ENCODE peak calls at places on chromosomes 16 and 17, in six cellular contexts. N is cardiac muscle cell, K is hepatocyte, U is ovary, X is lower lobe of right lung, V is psoas muscle. C is an unnamed sample.

GRCh38 chr16:57371494-57372371 is 557 bp upstream of the CX3CL1 start:
- DNase-seq in K (no peak), V (no peak), X (peak; percentile 30), N (no peak), U (no peak), C (no peak)

GRCh38 chr16:89711601-89712475 is 8.9 kb downstream of the VPS9D1 start:
- DNase-seq in N (peak; percentile 71), K (peak; percentile 70), V (no peak), X (peak; percentile 65), U (peak; percentile 35), C (no peak)

GRCh38 chr17:82449136-82449882 is 1.2 kb downstream of the CYBC1 start:
- DNase-seq in K (no peak), U (no peak), V (no peak), X (no peak), N (no peak), C (no peak)

GRCh38 chr16:69083306-69083941 is 22.0 kb upstream of the HAS3 start:
- DNase-seq in N (no peak), X (peak; percentile 58), U (no peak), V (no peak), K (no peak), C (no peak)

GRCh38 chr16:85401917-85402766 is 211.0 kb upstream of the GSE1 start:
- DNase-seq in N (no peak), U (no peak), V (no peak), K (no peak), X (peak; percentile 32), C (no peak)

GRCh38 chr17:3879181-3879580 is 13.7 kb downstream of the CAMKK1 start:
- DNase-seq in U (no peak), K (peak; percentile 70), N (peak; percentile 52), X (no peak), V (peak; percentile 53), C (no peak)

GRCh38 chr17:83106913-83107655 is 27.7 kb downstream of the METRNL start:
- DNase-seq in N (no peak), K (no peak), X (no peak), V (peak; percentile 73), U (no peak), C (peak; percentile 88)

GRCh38 chr16:73504591-73504990 is 456.7 kb upstream of the ZFHX3 start:
- DNase-seq in X (no peak), K (no peak), V (no peak), U (no peak), N (no peak), C (no peak)

GRCh38 chr17:33140413-33141099 is 148.9 kb downstream of the SPACA3 start:
- DNase-seq in N (no peak), K (no peak), X (no peak), U (no peak), V (no peak), C (no peak)

GRCh38 chr16:1194665-1195392 is 30.2 kb downstream of the TPSG1 start:
- DNase-seq in X (no peak), K (no peak), U (no peak), V (no peak), N (peak; percentile 45), C (no peak)

GRCh38 chr17:28999216-28999615 is 6.6 kb downstream of the SEZ6 start:
- DNase-seq in U (no peak), N (no peak), K (no peak), X (no peak), V (no peak), C (no peak)

GRCh38 chr16:27406729-27407128 is 4.8 kb downstream of the IL21R start:
- DNase-seq in X (no peak), K (no peak), N (no peak), U (no peak), V (no peak), C (no peak)

GRCh38 chr16:81261049-81261648 is 22.7 kb downstream of the BCO1 start:
- DNase-seq in K (no peak), N (no peak), U (no peak), V (no peak), X (no peak), C (no peak)

GRCh38 chr16:56872863-56873391 is 7.9 kb downstream of the SLC12A3 start:
- DNase-seq in V (no peak), X (no peak), N (no peak), U (no peak), K (no peak), C (no peak)

GRCh38 chr17:51078009-51078592 is 42.6 kb downstream of the SPAG9 start:
- DNase-seq in V (no peak), N (no peak), K (no peak), U (no peak), X (peak; percentile 58), C (no peak)

GRCh38 chr16:57579361-57579665 is 36.9 kb downstream of the ADGRG5 start:
- DNase-seq in K (no peak), X (no peak), N (no peak), U (no peak), V (no peak), C (peak; percentile 13)

GRCh38 chr17:62064791-62065563 is at the start of gene MED13:
- DNase-seq in N (peak; percentile 78), V (peak; percentile 72), U (peak; percentile 60), X (peak; percentile 78), K (peak; percentile 81), C (peak; percentile 65)

GRCh38 chr16:69859105-69859969 is 91.8 kb upstream of the CLEC18A start:
- DNase-seq in K (peak; percentile 68), X (no peak), U (no peak), N (peak; percentile 47), V (no peak), C (no peak)

GRCh38 chr16:8919089-8919933 is 37.2 kb downstream of the LITAFD start:
- DNase-seq in K (no peak), X (no peak), V (no peak), U (no peak), N (no peak), C (no peak)

GRCh38 chr16:11966173-11966572 is 1.2 kb downstream of the TNFRSF17 start:
- DNase-seq in V (no peak), X (no peak), N (no peak), K (no peak), U (no peak), C (no peak)

DNA sequence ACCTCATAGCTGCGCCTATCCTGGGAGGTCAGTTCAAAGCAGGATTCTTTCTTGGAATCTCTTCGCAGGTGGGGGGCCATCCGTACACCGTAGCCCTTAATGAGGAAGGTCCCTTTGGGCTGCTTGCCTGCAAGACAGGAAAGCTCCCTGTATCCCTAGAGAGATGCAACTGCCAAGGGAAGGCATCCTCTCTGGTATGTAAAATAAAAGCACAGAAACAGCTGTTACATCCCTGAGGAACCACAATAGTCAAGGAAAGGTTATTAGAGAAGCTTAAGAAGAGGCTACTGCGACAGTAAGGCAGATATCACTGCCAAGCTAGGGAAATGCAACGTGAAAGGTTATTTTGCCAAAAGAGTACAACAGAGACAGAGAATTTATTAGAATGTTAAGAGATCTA is 77.2 kb downstream of the SNX11 start:
- DNase-seq in U (no peak), V (no peak), N (no peak), K (no peak), X (no peak), C (no peak)
- H3K36me3 ChIP-seq in U (no peaks in the 10 kb centered on the region), V (no peaks in the 10 kb centered on the region), N (no peaks in the 10 kb centered on the region), K (no peaks in the 10 kb centered on the region), X (no peaks in the 10 kb centered on the region), C (no peaks in the 10 kb centered on the region)

GRCh38 chr17:896439-896838 is 83.1 kb downstream of the NXN start:
- DNase-seq in V (no peak), U (no peak), X (no peak), N (no peak), K (no peak), C (no peak)
- TF ChIP-seq CTCF in V (no peak), U (no peak), X (no peak), N (no peak), K (no peak), C (no peak)

DNA sequence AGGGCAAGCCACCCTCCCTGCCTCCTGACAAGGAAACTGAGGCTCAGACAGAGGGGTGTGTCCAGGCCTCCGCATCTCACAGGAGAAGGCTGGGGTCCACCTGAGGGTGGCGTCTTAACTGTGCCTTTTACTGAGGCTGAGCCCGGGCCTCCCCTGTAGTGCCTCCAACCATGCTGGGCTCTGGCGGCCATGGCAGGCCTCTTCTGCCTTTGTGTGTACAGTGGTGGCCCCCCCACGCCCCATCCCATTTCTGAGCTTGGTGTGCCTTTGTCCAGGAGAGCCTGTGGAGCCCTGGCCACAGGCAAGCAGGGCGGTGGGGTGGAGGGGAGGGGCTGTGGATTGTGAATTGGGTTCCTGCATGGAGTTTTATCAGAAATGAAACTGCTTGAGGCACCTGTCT is 31.2 kb downstream of the MGRN1 start:
- DNase-seq in U (no peak), X (no peak), N (no peak), V (no peak), K (no peak), C (no peak)
- H3K36me3 ChIP-seq in U (no peaks in the 10 kb centered on the region), X (peaks cover 94% of the 10 kb centered on the region), N (peaks cover 7% of the 10 kb centered on the region), V (peaks cover 89% of the 10 kb centered on the region), K (no peaks in the 10 kb centered on the region), C (peaks cover 88% of the 10 kb centered on the region)

GRCh38 chr16:52556083-52556482 is 9.1 kb upstream of the TOX3 start:
- DNase-seq in K (no peak), V (no peak), X (no peak), U (no peak), N (no peak), C (no peak)

GRCh38 chr16:52555572-52555971 is 8.6 kb upstream of the TOX3 start:
- DNase-seq in U (no peak), V (no peak), X (no peak), K (no peak), N (no peak), C (no peak)

GRCh38 chr16:52554334-52554733 is 7.4 kb upstream of the TOX3 start:
- DNase-seq in X (no peak), V (no peak), N (no peak), K (no peak), U (no peak), C (no peak)

GRCh38 chr16:52553322-52553721 is 6.4 kb upstream of the TOX3 start:
- DNase-seq in V (no peak), N (no peak), U (no peak), K (no peak), X (no peak), C (no peak)

DNA sequence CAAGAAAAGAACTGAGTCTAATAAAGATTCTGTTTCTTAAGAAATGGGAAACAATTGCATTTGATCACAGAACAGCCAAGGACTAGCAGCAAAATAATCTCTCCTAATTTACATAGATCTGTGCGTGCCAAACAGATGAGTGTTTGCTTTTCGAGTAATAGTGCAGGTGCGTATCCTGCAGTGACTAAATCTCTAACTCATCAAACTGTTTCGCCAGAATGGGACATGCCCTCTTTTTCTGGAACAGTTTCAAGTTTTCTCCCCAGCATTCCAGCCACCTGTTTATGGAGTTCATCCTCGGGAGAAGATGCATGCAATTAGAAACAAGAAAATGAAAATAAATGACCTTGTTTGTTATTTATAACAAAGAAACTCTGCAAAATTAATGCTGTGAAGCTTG is 5.7 kb upstream of the TOX3 start:
- DNase-seq in X (no peak), U (no peak), N (no peak), K (no peak), V (no peak), C (no peak)
- TF ChIP-seq CTCF in X (no peak), U (no peak), N (no peak), K (no peak), V (no peak), C (no peak)

GRCh38 chr17:69499301-69499700 is 84.8 kb downstream of the MAP2K6 start:
- DNase-seq in V (no peak), U (no peak), K (no peak), N (no peak), X (no peak), C (no peak)
- H3K36me3 ChIP-seq in V (no peaks in the 10 kb centered on the region), U (no peaks in the 10 kb centered on the region), K (no peaks in the 10 kb centered on the region), N (no peaks in the 10 kb centered on the region), X (no peaks in the 10 kb centered on the region), C (no peaks in the 10 kb centered on the region)

C was measured in right atrium auricular region.